ENCODE peak calls at places on chromosomes 12 and 14, in six cellular contexts. E is cardiac fibroblast; X is GM23338; O is naive thymus-derived CD4-positive, alpha-beta T cell; K is neuronal stem cell; Z is uterus. U is an unnamed sample.
A peak's percentile ranks its signal among the peaks of the same experiment; 100 is the strongest.

GRCh38 chr14:105938055-105938863 is 411.9 kb downstream of the TMEM121 start:
- DNase-seq in E (no peak), X (no peak), O (no peak), K (no peak), Z (no peak), U (no peak)

GRCh38 chr12:51846911-51847829 is 1.3 kb downstream of the FIGNL2 start:
- DNase-seq in E (no peak), X (peak; percentile 89), O (no peak), K (peak; percentile 80), Z (no peak), U (peak; percentile 86)

GRCh38 chr12:31245822-31246469 is 80.0 kb downstream of the SINHCAF start:
- DNase-seq in E (peak; percentile 19), X (peak; percentile 74), O (no peak), K (no peak), Z (no peak), U (no peak)

GRCh38 chr12:114529956-114530355 is 124.0 kb upstream of the TBX5 start:
- DNase-seq in E (peak; percentile 5), X (no peak), O (no peak), K (no peak), Z (no peak), U (no peak)

GRCh38 chr12:71958993-71959588 is 20.4 kb downstream of the TPH2 start:
- DNase-seq in E (peak; percentile 10), X (no peak), O (no peak), K (no peak), Z (no peak), U (no peak)

GRCh38 chr14:53955671-53956426 is 776 bp downstream of the BMP4 start:
- DNase-seq in E (peak; percentile 50), X (peak; percentile 79), O (no peak), K (no peak), Z (peak; percentile 83), U (peak; percentile 65)

GRCh38 chr14:42172304-42172703 is 565.6 kb downstream of the LRFN5 start:
- DNase-seq in E (no peak), X (no peak), O (no peak), K (no peak), Z (no peak), U (no peak)

GRCh38 chr12:56128669-56129209 is 672 bp downstream of the ESYT1 start:
- DNase-seq in E (peak; percentile 37), X (no peak), O (no peak), K (no peak), Z (no peak), U (no peak)

GRCh38 chr14:53979747-53980642 is 23.4 kb upstream of the BMP4 start:
- DNase-seq in E (peak; percentile 76), X (peak; percentile 75), O (no peak), K (no peak), Z (peak; percentile 24), U (no peak)

GRCh38 chr12:118190266-118190665 is 54.3 kb downstream of the PEBP1 start:
- DNase-seq in E (peak; percentile 43), X (peak; percentile 10), O (no peak), K (no peak), Z (no peak), U (no peak)

GRCh38 chr12:106073179-106073578 is 65.6 kb downstream of the NUAK1 start:
- DNase-seq in E (no peak), X (no peak), O (no peak), K (no peak), Z (no peak), U (no peak)

GRCh38 chr12:2805146-2805525 is 7.3 kb upstream of the ITFG2 start:
- DNase-seq in E (peak; percentile 80), X (no peak), O (no peak), K (no peak), Z (no peak), U (no peak)

GRCh38 chr12:100189241-100190012 is 11.2 kb upstream of the ACTR6 start:
- DNase-seq in E (no peak), X (no peak), O (no peak), K (no peak), Z (no peak), U (no peak)

GRCh38 chr14:80942158-80942738 is 710 bp upstream of the CEP128 start:
- DNase-seq in E (no peak), X (no peak), O (no peak), K (peak; percentile 1), Z (no peak), U (no peak)

GRCh38 chr12:18246057-18246456 is 15.3 kb upstream of the PIK3C2G start:
- DNase-seq in E (no peak), X (peak; percentile 45), O (no peak), K (no peak), Z (no peak), U (no peak)

GRCh38 chr14:53539489-53540126 is 386.5 kb upstream of the DDHD1 start:
- DNase-seq in E (peak; percentile 88), X (peak; percentile 89), O (no peak), K (peak; percentile 80), Z (peak; percentile 80), U (peak; percentile 87)

GRCh38 chr14:92412912-92413311 is 89.9 kb downstream of the SLC24A4 start:
- DNase-seq in E (no peak), X (no peak), O (no peak), K (no peak), Z (no peak), U (no peak)

GRCh38 chr14:96254696-96255095 is 1.3 kb upstream of the BDKRB1 start:
- DNase-seq in E (no peak), X (no peak), O (no peak), K (no peak), Z (no peak), U (no peak)

GRCh38 chr12:80714055-80714454 is 2.7 kb upstream of the MYF5 start:
- DNase-seq in E (peak; percentile 21), X (peak; percentile 79), O (no peak), K (no peak), Z (no peak), U (peak; percentile 62)

GRCh38 chr14:71918955-71919354 is 13.3 kb upstream of the RGS6 start:
- DNase-seq in E (no peak), X (peak; percentile 69), O (no peak), K (peak; percentile 24), Z (no peak), U (no peak)

GRCh38 chr12:111607239-111607638 is 8.1 kb upstream of the ATXN2 start:
- DNase-seq in E (no peak), X (peak; percentile 55), O (no peak), K (no peak), Z (no peak), U (no peak)

GRCh38 chr14:52650774-52651173 is 44.6 kb downstream of the ERO1A start:
- DNase-seq in E (no peak), X (no peak), O (no peak), K (no peak), Z (no peak), U (no peak)

GRCh38 chr14:59352951-59353350 is 112.2 kb downstream of the GPR135 start:
- DNase-seq in E (no peak), X (no peak), O (no peak), K (no peak), Z (no peak), U (peak; percentile 23)

GRCh38 chr14:50001146-50001998 is 108.5 kb downstream of the ARF6 start:
- DNase-seq in E (peak; percentile 67), X (peak; percentile 45), O (peak; percentile 23), K (no peak), Z (peak; percentile 35), U (peak; percentile 14)

GRCh38 chr12:104680070-104680469 is 223.3 kb downstream of the CHST11 start:
- DNase-seq in E (no peak), X (peak; percentile 70), O (no peak), K (no peak), Z (no peak), U (no peak)

GRCh38 chr12:123934016-123934620 is 38.5 kb downstream of the CCDC92 start:
- DNase-seq in E (no peak), X (no peak), O (no peak), K (no peak), Z (no peak), U (no peak)

GRCh38 chr14:21505009-21505553 is 6.1 kb downstream of the METTL3 start:
- DNase-seq in E (no peak), X (no peak), O (no peak), K (no peak), Z (no peak), U (no peak)

GRCh38 chr12:1332327-1332726 is 262.1 kb downstream of the FBXL14 start:
- DNase-seq in E (no peak), X (no peak), O (no peak), K (no peak), Z (no peak), U (no peak)

GRCh38 chr14:91953170-91953985 is 5.9 kb upstream of the FBLN5 start:
- DNase-seq in E (peak; percentile 8), X (no peak), O (no peak), K (no peak), Z (no peak), U (no peak)

GRCh38 chr12:53497461-53497860 is 1.8 kb downstream of the MAP3K12 start:
- DNase-seq in E (no peak), X (no peak), O (no peak), K (no peak), Z (no peak), U (no peak)

GRCh38 chr12:102474438-102475064 is 5.8 kb downstream of the IGF1 start:
- DNase-seq in E (no peak), X (no peak), O (no peak), K (no peak), Z (no peak), U (no peak)

GRCh38 chr12:76032043-76032981 is 736 bp upstream of the PHLDA1 start:
- DNase-seq in E (peak; percentile 74), X (peak; percentile 79), O (no peak), K (no peak), Z (no peak), U (no peak)

GRCh38 chr12:95633671-95634465 is 82.6 kb upstream of the USP44 start:
- DNase-seq in E (peak; percentile 69), X (no peak), O (no peak), K (no peak), Z (no peak), U (no peak)

GRCh38 chr12:111451232-111451631 is 45.5 kb downstream of the SH2B3 start:
- DNase-seq in E (no peak), X (no peak), O (no peak), K (no peak), Z (no peak), U (no peak)

GRCh38 chr14:33525626-33526025 is 425.2 kb downstream of the EGLN3 start:
- DNase-seq in E (peak; percentile 45), X (no peak), O (no peak), K (no peak), Z (no peak), U (no peak)

GRCh38 chr12:102426599-102427541 is 53.5 kb downstream of the IGF1 start:
- DNase-seq in E (no peak), X (no peak), O (no peak), K (no peak), Z (no peak), U (no peak)

GRCh38 chr12:132196038-132196872 is 52.0 kb downstream of the NOC4L start:
- DNase-seq in E (no peak), X (no peak), O (no peak), K (no peak), Z (no peak), U (no peak)

GRCh38 chr12:109679716-109680520 is 33.7 kb upstream of the FAM222A start:
- DNase-seq in E (no peak), X (peak; percentile 46), O (no peak), K (no peak), Z (no peak), U (no peak)

GRCh38 chr12:52082026-52082667 is 2.6 kb downstream of the SMIM41 start:
- DNase-seq in E (peak; percentile 65), X (peak; percentile 43), O (no peak), K (no peak), Z (peak; percentile 49), U (no peak)

GRCh38 chr12:24201258-24201970 is 251.9 kb upstream of the SOX5 start:
- DNase-seq in E (no peak), X (no peak), O (no peak), K (no peak), Z (no peak), U (no peak)

U was measured in retina.